ENCODE peak calls at places on chromosomes 12 and 14, in eight cellular contexts. K, V, J, T, Q, C, W and I are unnamed samples.

GRCh38 chr12:17982556-17982955 is 107.4 kb downstream of the RERGL start:
- DNase-seq in K (no peak), V (no peak), J (no peak), T (no peak), Q (no peak), C (no peak), W (no peak), I (no peak)

GRCh38 chr12:21940972-21941521 is at the start of gene ABCC9:
- DNase-seq in K (peak; percentile 68), V (no peak), J (no peak), T (no peak), Q (no peak), C (peak; percentile 64), W (peak; percentile 73), I (peak; percentile 86)

GRCh38 chr14:81311816-81312215 is 88.3 kb downstream of the STON2 start:
- DNase-seq in K (no peak), V (no peak), J (no peak), T (no peak), Q (no peak), C (peak; percentile 1), W (no peak), I (no peak)

GRCh38 chr12:62730649-62731377 is 204.1 kb downstream of the PPM1H start:
- DNase-seq in K (no peak), V (no peak), J (no peak), T (no peak), Q (no peak), C (peak; percentile 89), W (no peak), I (no peak)

GRCh38 chr12:88298761-88299242 is 156.7 kb downstream of the TMTC3 start:
- DNase-seq in K (no peak), V (no peak), J (no peak), T (no peak), Q (no peak), C (peak; percentile 78), W (no peak), I (no peak)

GRCh38 chr14:104887623-104888488 is 22.8 kb downstream of the CEP170B start:
- DNase-seq in K (peak; percentile 62), V (no peak), J (no peak), T (peak; percentile 46), Q (no peak), C (no peak), W (peak; percentile 56), I (peak; percentile 73)

GRCh38 chr12:6315704-6316597 is 5.5 kb downstream of the PLEKHG6 start:
- DNase-seq in K (no peak), V (no peak), J (no peak), T (no peak), Q (no peak), C (no peak), W (no peak), I (no peak)

GRCh38 chr12:88562846-88563582 is 17.3 kb downstream of the KITLG start:
- DNase-seq in K (no peak), V (no peak), J (no peak), T (no peak), Q (no peak), C (peak; percentile 91), W (no peak), I (no peak)

GRCh38 chr14:106578479-106578878 is 1052.1 kb downstream of the TMEM121 start:
- DNase-seq in K (no peak), V (no peak), J (no peak), T (no peak), Q (no peak), C (no peak), W (no peak), I (no peak)

GRCh38 chr12:48869191-48869590 is 3.5 kb upstream of the RND1 start:
- DNase-seq in K (no peak), V (no peak), J (no peak), T (no peak), Q (no peak), C (no peak), W (no peak), I (no peak)

GRCh38 chr12:99766408-99766807 is 118.9 kb downstream of the GARIN6 start:
- DNase-seq in K (no peak), V (no peak), J (no peak), T (no peak), Q (no peak), C (no peak), W (no peak), I (no peak)

GRCh38 chr12:104516821-104517220 is 60.1 kb downstream of the CHST11 start:
- DNase-seq in K (no peak), V (no peak), J (no peak), T (no peak), Q (no peak), C (no peak), W (no peak), I (no peak)

GRCh38 chr12:31756977-31757420 is 28.2 kb upstream of the AMN1 start:
- DNase-seq in K (no peak), V (no peak), J (no peak), T (no peak), Q (peak; percentile 88), C (peak; percentile 29), W (no peak), I (no peak)

GRCh38 chr12:1933342-1933992 is 15.0 kb upstream of the CACNA2D4 start:
- DNase-seq in K (no peak), V (no peak), J (no peak), T (no peak), Q (no peak), C (peak; percentile 18), W (no peak), I (no peak)

GRCh38 chr14:59248170-59248569 is 59.7 kb downstream of the DAAM1 start:
- DNase-seq in K (no peak), V (no peak), J (no peak), T (no peak), Q (no peak), C (no peak), W (no peak), I (no peak)

GRCh38 chr12:29794869-29795268 is 11.1 kb upstream of the TMTC1 start:
- DNase-seq in K (no peak), V (no peak), J (no peak), T (no peak), Q (no peak), C (no peak), W (no peak), I (no peak)

GRCh38 chr14:35474323-35474722 is 59.6 kb upstream of the INSM2 start:
- DNase-seq in K (no peak), V (no peak), J (no peak), T (no peak), Q (no peak), C (no peak), W (no peak), I (no peak)

GRCh38 chr12:80041691-80042090 is 57.6 kb upstream of the OTOGL start:
- DNase-seq in K (no peak), V (no peak), J (no peak), T (no peak), Q (no peak), C (peak; percentile 78), W (no peak), I (no peak)

GRCh38 chr12:126874427-126875026 is 1392.4 kb upstream of the TMEM132C start:
- DNase-seq in K (peak; percentile 65), V (peak; percentile 48), J (peak; percentile 58), T (no peak), Q (peak; percentile 44), C (peak; percentile 57), W (peak; percentile 70), I (peak; percentile 58)

GRCh38 chr12:124715121-124715990 is 147.9 kb upstream of the NCOR2 start:
- DNase-seq in K (no peak), V (no peak), J (no peak), T (no peak), Q (no peak), C (peak; percentile 35), W (no peak), I (no peak)

GRCh38 chr12:111404362-111405148 is 1.2 kb upstream of the SH2B3 start:
- DNase-seq in K (no peak), V (peak; percentile 35), J (peak; percentile 30), T (no peak), Q (peak; percentile 19), C (peak; percentile 58), W (no peak), I (no peak)

GRCh38 chr12:52204095-52204930 is 12.5 kb upstream of the KRT80 start:
- DNase-seq in K (peak; percentile 56), V (no peak), J (no peak), T (no peak), Q (no peak), C (peak; percentile 79), W (peak; percentile 35), I (peak; percentile 29)
- H3K4me1 ChIP-seq in K (peaks cover 77% of the 10 kb centered on the region), V (no peaks in the 10 kb centered on the region), J (peaks cover 24% of the 10 kb centered on the region), T (peaks cover 17% of the 10 kb centered on the region), Q (no peaks in the 10 kb centered on the region), C (peaks cover 64% of the 10 kb centered on the region), W (no peaks in the 10 kb centered on the region), I (no peaks in the 10 kb centered on the region)

GRCh38 chr12:110244829-110245228 is 36.2 kb upstream of the ATP2A2 start:
- DNase-seq in K (no peak), V (no peak), J (no peak), T (no peak), Q (no peak), C (no peak), W (no peak), I (peak; percentile 62)
- H3K27ac ChIP-seq in K (no peak overlapping the region), V (no peak overlapping the region), J (no peak overlapping the region), T (no peak overlapping the region), Q (no peak overlapping the region), C (no peak overlapping the region), W (no peak overlapping the region), I (no peak overlapping the region)

DNA sequence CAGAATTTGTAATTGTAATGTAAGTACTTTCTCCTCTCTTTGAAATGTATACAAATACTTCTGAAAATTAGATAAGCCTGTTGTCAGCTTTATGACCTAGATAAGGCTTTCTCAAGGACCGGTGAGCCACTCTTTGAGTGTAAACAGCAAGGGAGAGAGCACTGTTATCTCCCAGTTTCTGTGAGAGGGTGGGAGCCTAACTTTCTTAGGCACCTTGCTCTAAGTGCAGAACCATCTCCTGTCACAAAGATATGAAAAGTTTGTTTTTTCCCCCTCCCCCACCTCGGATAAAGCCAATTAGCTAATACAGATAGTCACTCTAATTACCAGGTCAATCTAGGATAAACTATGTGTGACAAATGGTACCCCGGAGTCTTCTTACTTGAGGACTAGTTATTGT is 35.8 kb downstream of the CAPS2 start:
- DNase-seq in K (no peak), V (no peak), J (no peak), T (no peak), Q (no peak), C (no peak), W (no peak), I (no peak)
- H3K4me1 ChIP-seq in K (no peaks in the 10 kb centered on the region), V (no peaks in the 10 kb centered on the region), J (peaks cover 8% of the 10 kb centered on the region), T (no peaks in the 10 kb centered on the region), Q (no peaks in the 10 kb centered on the region), C (no peaks in the 10 kb centered on the region), W (no peaks in the 10 kb centered on the region), I (no peaks in the 10 kb centered on the region)

DNA sequence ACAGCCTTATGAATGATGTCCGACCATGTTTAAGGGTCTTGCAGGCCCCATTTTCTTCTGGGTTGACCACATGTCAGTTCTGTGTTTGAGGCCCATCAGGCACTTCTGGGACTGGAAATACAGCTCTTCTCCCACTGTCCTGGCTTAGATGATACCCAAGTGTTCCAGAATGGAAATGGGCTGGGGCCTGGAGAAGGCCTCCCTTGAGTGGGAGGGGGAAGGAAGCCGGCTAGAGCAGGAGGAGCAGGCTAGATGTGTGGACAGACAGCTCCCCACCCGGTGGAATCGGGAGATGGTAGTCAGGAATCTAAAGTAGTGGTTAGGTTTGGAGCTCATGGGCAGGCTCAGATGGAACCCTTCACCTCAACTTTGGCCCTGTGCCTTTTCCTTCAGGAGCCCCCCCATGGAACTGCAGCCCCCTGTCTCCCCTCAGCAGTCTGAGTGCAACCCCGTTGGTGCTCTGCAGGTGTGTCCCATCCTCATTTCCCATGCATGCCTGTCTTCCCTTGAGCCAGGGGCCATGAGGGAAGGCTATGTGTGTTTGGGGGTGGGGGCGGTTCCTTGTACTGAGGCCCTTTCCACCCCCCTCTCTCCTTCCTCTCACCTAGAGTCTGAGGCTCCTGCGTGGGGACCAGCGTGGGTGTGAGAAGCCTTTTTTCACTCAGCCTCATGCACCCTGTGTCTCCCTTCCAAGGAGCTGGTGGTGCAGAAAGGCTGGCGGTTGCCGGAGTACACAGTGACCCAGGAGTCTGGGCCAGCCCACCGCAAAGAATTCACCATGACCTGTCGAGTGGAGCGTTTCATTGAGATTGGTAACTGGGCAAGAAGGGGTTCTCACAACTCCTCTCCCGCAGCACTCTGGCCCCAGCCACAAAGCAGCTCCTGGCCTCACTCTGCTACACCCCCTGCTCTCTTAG is 3.0 kb downstream of the NPFF start:
- DNase-seq in K (peak; percentile 59), V (no peak), J (no peak), T (no peak), Q (no peak), C (no peak), W (peak; percentile 23), I (peak; percentile 62)
- H3K27ac ChIP-seq in K (no peak overlapping the region), V (no peak overlapping the region), J (peak overlapping the region; percentile 52), T (peak overlapping the region; percentile 100), Q (no peak overlapping the region), C (peak overlapping the region; percentile 80), W (no peak overlapping the region), I (peak overlapping the region; percentile 34)